ENCODE peak calls at places on chromosomes 2 and 18, in eight cellular contexts. R is fibroblast of pulmonary artery, T is GM12865, M is cardiac muscle cell, K is psoas muscle, B is stomach, J is OCI-LY7, H is MCF 10A. C is an unnamed sample.

GRCh38 chr2:172427990-172428840 is 829 bp downstream of the ITGA6 start:
- DNase-seq in M (peak), H (peak), J (no peak), K (peak), B (peak), T (peak), R (no peak), C (peak)

GRCh38 chr18:8890957-8891464 is 185.7 kb downstream of the MTCL1 start:
- DNase-seq in H (peak), B (no peak), R (peak), T (no peak), M (no peak), J (no peak), K (no peak), C (no peak)

GRCh38 chr2:197304556-197305011 is 6.0 kb downstream of the ANKRD44 start:
- DNase-seq in H (no peak), B (no peak), T (peak), R (no peak), J (peak), K (no peak), M (no peak), C (no peak)

GRCh38 chr2:188527110-188527509 is 235.4 kb downstream of the GULP1 start:
- DNase-seq in M (peak), R (peak), K (no peak), T (no peak), J (no peak), H (no peak), B (no peak), C (no peak)

GRCh38 chr2:230218411-230218810 is 1.4 kb downstream of the SP110 start:
- DNase-seq in M (no peak), H (no peak), R (no peak), K (no peak), J (peak), B (no peak), T (peak), C (no peak)

GRCh38 chr2:240238786-240239185 is 98.3 kb upstream of the OTOS start:
- DNase-seq in H (no peak), B (peak), J (no peak), M (no peak), T (no peak), R (no peak), K (no peak), C (peak)

GRCh38 chr18:74152906-74153305 is 4.6 kb downstream of the TIMM21 start:
- DNase-seq in M (no peak), J (no peak), T (no peak), H (no peak), B (no peak), K (no peak), R (no peak), C (no peak)

GRCh38 chr2:100391735-100392515 is 25.5 kb downstream of the CHST10 start:
- DNase-seq in J (no peak), T (no peak), B (peak), K (no peak), M (no peak), R (no peak), H (no peak), C (no peak)

GRCh38 chr2:97745474-97746172 is 32.2 kb downstream of the ZAP70 start:
- DNase-seq in T (peak), J (no peak), B (no peak), K (no peak), R (no peak), H (peak), M (no peak), C (no peak)

GRCh38 chr18:6284761-6285160 is 129.9 kb downstream of the L3MBTL4 start:
- DNase-seq in H (no peak), M (no peak), J (no peak), B (no peak), K (no peak), T (no peak), R (no peak), C (no peak)

GRCh38 chr18:47345996-47346395 is 94.5 kb upstream of the SKOR2 start:
- DNase-seq in B (no peak), R (no peak), M (no peak), T (no peak), H (no peak), J (no peak), K (no peak), C (no peak)

GRCh38 chr18:47342566-47342965 is 91.1 kb upstream of the SKOR2 start:
- DNase-seq in B (no peak), H (no peak), J (no peak), M (no peak), R (no peak), T (no peak), K (no peak), C (no peak)

GRCh38 chr18:47343291-47343690 is 91.8 kb upstream of the SKOR2 start:
- DNase-seq in M (no peak), J (no peak), T (no peak), K (no peak), R (no peak), B (no peak), H (no peak), C (no peak)

GRCh38 chr18:47345291-47345690 is 93.8 kb upstream of the SKOR2 start:
- DNase-seq in M (no peak), R (no peak), J (no peak), K (no peak), B (no peak), T (no peak), H (no peak), C (no peak)
- TF ChIP-seq CTCF in M (no peak), R (no peak), J (no peak), K (no peak), B (no peak), T (no peak), H (no peak), C (no peak)

GRCh38 chr2:164599954-164600589 is 21.2 kb downstream of the GRB14 start:
- DNase-seq in H (peak), T (peak), J (peak), B (peak), R (peak), M (peak), K (no peak), C (no peak)
- TF ChIP-seq CTCF in H (peak), T (peak), J (peak), B (peak), R (peak), M (peak), K (peak), C (peak)

DNA sequence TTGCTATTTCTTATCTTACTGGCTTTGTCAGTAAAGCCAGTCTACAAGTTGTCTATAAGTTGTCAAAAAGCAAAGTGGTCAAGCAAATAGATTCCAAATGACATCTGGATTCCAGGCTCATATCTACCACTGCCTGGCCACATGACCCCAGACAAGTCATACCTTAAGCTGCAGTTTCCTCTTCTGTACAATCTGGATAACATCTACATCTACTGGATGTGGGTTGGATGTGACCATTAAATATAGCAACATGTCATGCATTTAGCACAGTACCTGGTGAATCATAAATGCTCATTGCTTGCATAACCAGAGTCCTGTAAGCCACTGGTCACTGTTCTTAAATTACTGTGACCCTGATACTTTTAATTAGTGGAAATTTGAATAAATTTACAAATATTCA is 16.8 kb downstream of the COBLL1 start:
- DNase-seq in B (no peak), H (peak), J (no peak), T (no peak), M (no peak), R (no peak), K (no peak), C (no peak)
- TF ChIP-seq CTCF in B (no peak), H (no peak), J (no peak), T (no peak), M (no peak), R (no peak), K (no peak), C (no peak)

GRCh38 chr18:32922951-32923430 is 150.2 kb upstream of the KLHL14 start:
- DNase-seq in H (no peak), M (no peak), B (no peak), J (peak), T (no peak), R (no peak), K (no peak), C (no peak)

GRCh38 chr18:32918692-32919250 is 145.9 kb upstream of the KLHL14 start:
- DNase-seq in M (no peak), R (no peak), K (no peak), J (peak), T (no peak), H (no peak), B (no peak), C (no peak)

GRCh38 chr18:32915526-32915925 is 142.7 kb upstream of the KLHL14 start:
- DNase-seq in K (no peak), R (no peak), M (no peak), T (no peak), H (no peak), B (no peak), J (no peak), C (no peak)

GRCh38 chr18:32920796-32921787 is 148.3 kb upstream of the KLHL14 start:
- DNase-seq in R (peak), K (no peak), T (no peak), H (peak), J (no peak), B (no peak), M (no peak), C (no peak)

DNA sequence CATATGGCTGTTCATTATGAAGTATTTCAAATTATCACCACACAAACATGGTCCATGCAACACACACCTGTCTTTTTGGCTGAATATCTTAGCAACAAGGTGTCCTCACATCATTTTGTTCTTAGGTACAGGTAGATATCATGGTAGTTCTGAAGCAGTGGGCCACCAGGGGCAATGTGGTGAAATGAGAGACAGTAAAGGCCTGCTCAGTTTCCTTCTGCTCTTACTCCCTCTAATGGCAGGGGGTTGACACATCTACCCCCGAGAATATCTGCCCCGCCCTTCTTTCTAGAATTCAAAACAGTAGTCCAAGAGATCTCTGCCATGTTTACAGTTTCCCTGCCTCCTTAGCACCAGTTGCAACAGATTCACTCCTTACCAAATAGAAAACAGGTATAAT is 147.0 kb upstream of the KLHL14 start:
- DNase-seq in H (peak), R (peak), K (no peak), T (peak), B (peak), M (peak), J (peak), C (no peak)
- TF ChIP-seq CTCF in H (peak), R (peak), K (no peak), T (peak), B (peak), M (peak), J (peak), C (peak)

GRCh38 chr2:18436408-18437077 is 123.9 kb downstream of the RDH14 start:
- DNase-seq in J (no peak), R (no peak), T (no peak), M (no peak), B (no peak), H (no peak), K (no peak), C (no peak)
- TF ChIP-seq CTCF in J (no peak), R (no peak), T (no peak), M (no peak), B (no peak), H (no peak), K (no peak), C (no peak)

DNA sequence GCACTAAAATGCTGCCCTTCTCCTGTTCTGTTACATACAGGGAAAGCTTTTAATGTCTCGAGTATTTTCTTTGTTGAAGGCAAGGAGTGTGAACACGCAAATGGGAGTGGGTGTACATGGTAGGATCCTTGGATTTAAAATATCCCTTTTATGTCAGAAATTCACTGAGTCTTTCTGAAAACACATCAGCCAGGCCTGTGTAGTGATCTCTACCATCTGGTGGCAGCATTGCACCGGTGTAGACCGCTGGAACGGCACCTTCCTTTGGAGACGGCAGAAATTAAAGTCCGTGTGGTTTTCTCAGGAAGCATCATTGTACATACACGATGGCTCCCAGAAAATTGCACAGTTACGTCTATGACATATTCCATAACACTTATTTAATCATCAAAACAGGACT is 515.8 kb downstream of the GALR1 start:
- DNase-seq in M (peak), B (no peak), H (peak), J (no peak), R (no peak), T (no peak), K (no peak), C (no peak)
- TF ChIP-seq CTCF in M (no peak), B (no peak), H (peak), J (no peak), R (no peak), T (peak), K (peak), C (peak)